ENCODE peak calls at places on chromosome 6, in four cellular contexts. W is mesendoderm, X is IMR-90, B is neuronal stem cell. C is an unnamed sample.

GRCh38 chr6:29826271-29826670 is 1.4 kb upstream of the HLA-G start:
- DNase-seq in W (no peak), X (no peak), B (no peak), C (no peak)

GRCh38 chr6:35082733-35083403 is 58.3 kb downstream of the TCP11 start:
- DNase-seq in B (no peak), W (no peak), X (no peak), C (no peak)

GRCh38 chr6:73983367-73983766 is 287.4 kb downstream of the CD109 start:
- DNase-seq in B (no peak), X (peak), W (no peak), C (peak)

GRCh38 chr6:125787791-125788190 is 3.0 kb upstream of the NCOA7 start:
- DNase-seq in X (peak), B (no peak), W (no peak), C (no peak)

GRCh38 chr6:150528648-150529285 is 70.9 kb upstream of the PLEKHG1 start:
- DNase-seq in X (peak), W (peak), B (peak), C (peak)

GRCh38 chr6:150024646-150025155 is 631 bp downstream of the RAET1L start:
- DNase-seq in B (no peak), X (no peak), W (no peak), C (no peak)

GRCh38 chr6:122623279-122623678 is 13.1 kb downstream of the PKIB start:
- DNase-seq in W (no peak), X (no peak), B (no peak), C (peak)

GRCh38 chr6:166499350-166500163 is 86.9 kb downstream of the RAMACL start:
- DNase-seq in W (no peak), X (no peak), B (no peak), C (no peak)

GRCh38 chr6:149831380-149831820 is 32.8 kb downstream of the LRP11 start:
- DNase-seq in X (no peak), W (no peak), B (no peak), C (no peak)

GRCh38 chr6:140602431-140602836 is 1228.0 kb upstream of the CITED2 start:
- DNase-seq in W (no peak), B (no peak), X (no peak), C (no peak)

GRCh38 chr6:170228581-170229310 is 62.1 kb downstream of the DLL1 start:
- DNase-seq in X (no peak), B (no peak), W (no peak), C (no peak)

GRCh38 chr6:129150476-129150875 is 267.5 kb downstream of the LAMA2 start:
- DNase-seq in X (no peak), W (no peak), B (no peak), C (no peak)

GRCh38 chr6:150685860-150686259 is 86.2 kb downstream of the PLEKHG1 start:
- DNase-seq in B (no peak), X (peak), W (peak), C (no peak)

GRCh38 chr6:139600313-139600712 is 225.9 kb upstream of the CITED2 start:
- DNase-seq in X (no peak), B (no peak), W (no peak), C (no peak)

DNA sequence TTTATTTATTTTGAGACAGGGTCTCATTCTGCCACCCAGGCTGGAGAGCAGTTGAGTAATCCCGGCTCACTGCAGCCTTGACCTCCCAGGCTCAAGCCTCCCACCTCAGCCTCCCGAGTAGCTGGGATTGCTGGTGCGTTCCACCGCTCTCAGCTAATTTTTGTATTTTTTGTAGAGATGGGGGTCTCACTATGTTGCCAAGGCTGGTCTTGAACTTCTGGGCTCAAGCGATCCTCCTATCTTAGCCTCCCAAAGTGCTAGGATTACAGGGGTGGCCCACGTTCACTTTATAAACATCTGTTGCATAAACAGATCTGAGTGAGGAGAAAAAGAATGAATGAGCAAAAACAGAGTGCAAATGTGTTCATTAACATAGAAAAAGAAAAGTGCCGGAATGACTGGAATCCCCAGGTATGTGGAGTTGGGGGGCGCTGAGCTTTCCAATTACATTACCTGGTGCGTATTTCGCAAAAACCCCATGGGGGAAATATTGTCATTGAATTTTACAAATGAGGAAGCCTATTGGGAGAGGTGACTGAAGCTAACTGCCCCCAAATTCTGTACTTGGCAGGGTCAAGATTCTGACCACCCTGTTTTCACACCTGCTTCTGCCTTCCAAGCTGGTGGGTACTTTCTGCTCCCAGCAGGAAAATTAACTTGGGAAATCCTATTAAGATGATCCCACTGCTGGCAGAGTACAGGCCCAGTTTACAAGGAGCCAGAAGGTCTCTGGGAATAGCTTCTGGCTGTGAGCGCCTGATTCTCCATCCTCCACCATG is 207.7 kb upstream of the JARID2 start:
- DNase-seq in X (no peak), W (no peak), B (no peak), C (no peak)
- H2BK120ac ChIP-seq in X (no peak), W (peak), B (no peak), C (no peak)

GRCh38 chr6:33075208-33075567 is 602 bp upstream of the HLA-DPB1 start:
- DNase-seq in X (no peak), B (no peak), W (no peak), C (no peak)
- H3K23ac ChIP-seq in X (no peak), B (no peak), W (no peak), C (no peak)

GRCh38 chr6:28615955-28616747 is 90.5 kb downstream of the GPX5 start:
- DNase-seq in B (no peak), X (no peak), W (peak), C (no peak)
- H3K18ac ChIP-seq in B (peak), X (no peak), W (no peak), C (no peak)

DNA sequence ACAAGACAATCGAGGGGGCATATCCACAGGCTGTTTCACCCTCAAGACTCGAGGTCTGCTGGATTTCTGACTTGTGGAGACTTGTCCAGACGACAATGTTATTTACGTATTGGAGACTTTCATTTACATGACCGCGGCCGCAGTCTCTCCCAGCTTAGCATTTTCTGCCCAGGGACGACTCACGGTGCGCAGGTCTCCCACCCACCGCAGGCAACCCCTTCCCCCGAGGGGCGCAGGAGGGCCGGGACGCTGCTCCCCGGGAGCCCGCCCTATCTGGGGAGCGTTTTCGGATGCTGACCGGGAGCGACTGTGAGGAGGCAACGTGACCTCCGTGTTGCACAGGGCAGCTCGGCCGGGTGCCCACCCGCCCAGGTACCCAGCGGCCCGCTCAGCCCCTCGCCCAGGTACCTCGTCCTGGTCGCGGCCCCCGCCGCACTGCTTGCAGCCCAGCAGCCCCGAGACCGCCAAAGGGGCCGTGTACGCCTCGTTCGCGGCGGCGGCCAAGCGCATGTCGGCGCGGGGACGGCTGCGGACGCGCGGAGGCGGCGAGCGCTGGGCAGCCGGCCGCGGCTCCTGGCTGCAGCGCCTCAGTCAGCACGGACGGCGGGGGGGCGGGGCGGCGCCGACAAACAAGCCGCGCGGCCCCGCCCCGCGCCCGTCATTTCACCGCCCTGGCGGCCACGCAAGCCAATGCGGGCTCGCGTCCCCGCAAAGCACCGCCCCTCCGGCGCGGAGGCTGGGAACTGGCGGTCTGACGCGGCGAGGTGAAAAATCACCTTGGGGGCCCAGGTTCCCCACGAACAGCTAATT is 85.5 kb downstream of the SESN1 start:
- DNase-seq in X (peak), B (peak), W (peak), C (peak)
- H2BK120ac ChIP-seq in X (peak), B (no peak), W (no peak), C (peak)

GRCh38 chr6:143621876-143622605 is 55.7 kb upstream of the PHACTR2 start:
- DNase-seq in B (no peak), W (no peak), X (peak), C (no peak)
- H3K23ac ChIP-seq in B (no peak), W (no peak), X (peak), C (no peak)

GRCh38 chr6:43702147-43702521 is 14.5 kb upstream of the MRPS18A start:
- DNase-seq in B (no peak), X (no peak), W (no peak), C (no peak)
- H3K18ac ChIP-seq in B (peak), X (peak), W (peak), C (peak)

GRCh38 chr6:137729866-137730629 is 137.0 kb upstream of the TNFAIP3 start:
- DNase-seq in B (no peak), W (no peak), X (peak), C (peak)

GRCh38 chr6:137725949-137726348 is 141.1 kb upstream of the TNFAIP3 start:
- DNase-seq in X (no peak), B (no peak), W (no peak), C (no peak)

GRCh38 chr6:137727206-137727605 is 139.9 kb upstream of the TNFAIP3 start:
- DNase-seq in W (no peak), X (peak), B (no peak), C (peak)

GRCh38 chr6:137731600-137731959 is 135.5 kb upstream of the TNFAIP3 start:
- DNase-seq in X (no peak), B (no peak), W (no peak), C (no peak)

DNA sequence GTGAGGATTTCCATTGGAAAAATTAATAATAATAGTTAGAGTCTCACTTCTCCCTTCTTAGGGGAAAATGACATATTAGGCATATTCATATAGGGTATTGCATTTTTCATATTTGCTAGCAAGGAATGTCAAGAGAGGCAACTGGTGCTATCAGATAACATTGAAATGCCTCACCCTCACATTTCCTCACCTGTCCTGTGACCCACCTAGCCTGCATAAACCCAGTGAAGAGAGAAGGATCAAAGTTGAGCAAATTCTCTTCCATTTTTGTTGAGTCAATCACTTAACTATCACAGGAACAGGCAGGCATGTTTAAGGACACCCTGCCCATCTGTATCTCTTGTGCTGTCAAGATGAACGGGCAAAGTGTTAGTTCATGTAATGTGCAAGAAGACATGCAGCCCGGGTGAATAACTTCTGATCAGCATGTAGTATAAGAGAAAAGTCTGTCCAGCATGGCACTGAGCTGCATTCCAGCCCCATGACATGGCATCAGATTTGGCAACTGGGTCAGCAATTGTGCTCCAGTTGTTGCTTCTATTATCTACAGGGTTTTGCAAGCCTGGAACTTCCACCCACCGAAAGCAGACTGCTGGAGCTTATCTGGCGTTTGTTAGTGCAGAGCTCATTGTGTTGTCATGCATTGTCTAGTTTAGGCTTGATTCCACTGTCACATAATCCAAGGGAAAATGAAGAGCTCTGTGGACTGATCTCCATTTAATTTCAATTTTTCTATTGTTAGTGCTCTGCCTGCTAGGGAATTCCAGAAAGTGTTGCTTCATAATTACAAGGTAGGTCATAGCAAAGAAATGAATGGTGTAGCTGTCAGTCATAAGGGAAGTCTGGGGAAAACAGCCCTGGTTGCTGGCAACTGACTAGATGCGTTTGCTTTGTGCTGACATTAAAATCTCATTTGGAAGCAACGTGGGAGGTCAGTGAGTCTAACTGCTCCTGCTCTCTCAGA is 138.4 kb upstream of the TNFAIP3 start:
- DNase-seq in B (no peak), W (no peak), X (peak), C (peak)
- H2BK120ac ChIP-seq in B (no peak), W (no peak), X (peak), C (no peak)

GRCh38 chr6:16822975-16823374 is 61.7 kb upstream of the ATXN1 start:
- DNase-seq in W (peak), X (no peak), B (no peak), C (no peak)
- H3K23ac ChIP-seq in W (no peak), X (no peak), B (no peak), C (no peak)

GRCh38 chr6:167680605-167681149 is 146.0 kb upstream of the AFDN start:
- DNase-seq in B (no peak), W (no peak), X (no peak), C (no peak)

GRCh38 chr6:167677422-167677789 is 149.3 kb upstream of the AFDN start:
- DNase-seq in W (no peak), X (no peak), B (no peak), C (no peak)

GRCh38 chr6:167678102-167679101 is 148.3 kb upstream of the AFDN start:
- DNase-seq in B (peak), X (no peak), W (peak), C (peak)

GRCh38 chr6:167679791-167680604 is 146.7 kb upstream of the AFDN start:
- DNase-seq in X (no peak), W (no peak), B (no peak), C (no peak)

DNA sequence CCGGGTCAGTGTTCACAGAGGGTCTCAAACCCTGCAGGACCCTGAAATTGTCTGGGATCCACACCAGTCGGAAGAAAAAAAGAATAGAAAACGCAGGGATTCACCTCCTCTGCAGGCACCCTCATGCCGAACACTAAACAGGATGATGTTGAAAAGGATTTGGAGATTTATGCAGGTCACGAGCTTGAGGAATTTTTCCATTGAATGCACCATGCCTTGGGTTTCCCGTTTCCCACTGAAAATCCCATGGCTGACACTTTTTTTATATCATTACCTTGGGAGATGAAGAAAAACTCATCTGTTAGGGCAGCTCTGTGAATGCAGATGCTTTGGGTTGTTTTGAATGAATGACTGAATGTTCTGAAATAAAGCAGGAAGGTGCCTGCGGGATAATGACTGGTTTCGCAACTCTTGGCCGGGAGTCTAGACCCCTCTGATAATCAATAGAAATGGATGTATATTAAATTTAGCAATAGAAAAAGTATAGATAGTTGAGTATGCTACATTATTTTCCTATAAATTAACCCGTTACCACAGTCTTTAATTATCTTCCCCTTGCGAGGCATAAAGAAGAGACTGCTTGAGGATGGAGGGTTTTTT is 147.5 kb upstream of the AFDN start:
- DNase-seq in B (peak), W (no peak), X (no peak), C (no peak)
- H3K18ac ChIP-seq in B (peak), W (peak), X (no peak), C (peak)

DNA sequence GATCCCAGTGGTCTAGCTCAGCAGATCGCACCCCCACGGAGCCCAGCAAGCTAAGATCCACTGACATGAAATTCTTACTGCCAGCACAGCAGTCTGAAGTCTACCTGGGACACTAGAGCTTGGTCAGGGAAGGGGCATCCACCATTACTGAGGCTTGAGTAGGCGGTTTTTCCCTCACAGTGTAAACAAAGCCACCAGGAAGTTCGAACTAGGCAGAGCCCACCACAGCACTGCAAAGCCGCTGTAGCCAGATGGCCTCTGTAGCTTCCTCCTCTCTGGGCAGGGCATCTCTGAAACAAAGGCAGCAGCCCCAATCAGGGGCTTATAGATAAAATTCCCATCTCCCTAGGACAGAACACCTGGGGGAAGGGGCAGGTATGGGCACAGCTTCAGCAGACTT is 18.8 kb downstream of the FRK start:
- DNase-seq in X (no peak), W (peak), B (no peak), C (no peak)
- H2BK120ac ChIP-seq in X (no peak), W (no peak), B (no peak), C (no peak)